ENCODE peak calls at places on chromosomes 6 and 20, in five cellular contexts. C, N, V, S and I are unnamed samples.

GRCh38 chr6:126440923-126441322 is 101.0 kb downstream of the CENPW start:
- DNase-seq in N (no peak), S (no peak), V (no peak), C (no peak), I (no peak)

GRCh38 chr6:108074057-108074358 is 533 bp downstream of the OSTM1 start:
- DNase-seq in C (peak), S (no peak), V (no peak), N (no peak), I (peak)

GRCh38 chr6:166515072-166515810 is 71.2 kb downstream of the RAMACL start:
- DNase-seq in V (no peak), C (peak), N (no peak), S (peak), I (no peak)

GRCh38 chr6:103893082-103893481 is 966.6 kb downstream of the HACE1 start:
- DNase-seq in V (no peak), C (no peak), N (no peak), S (no peak), I (no peak)

GRCh38 chr20:32521780-32522524 is 63.2 kb downstream of the NOL4L start:
- DNase-seq in N (peak), C (peak), S (peak), V (peak), I (peak)

GRCh38 chr6:5446362-5447075 is 185.2 kb downstream of the FARS2 start:
- DNase-seq in S (no peak), N (no peak), V (no peak), C (no peak), I (no peak)

GRCh38 chr6:25441658-25442276 is 162.6 kb downstream of the CARMIL1 start:
- DNase-seq in V (no peak), C (no peak), N (no peak), S (no peak), I (no peak)

GRCh38 chr6:161302949-161303348 is 29.1 kb upstream of the AGPAT4 start:
- DNase-seq in V (no peak), C (no peak), N (no peak), S (no peak), I (no peak)

GRCh38 chr6:98324406-98324930 is 509.9 kb upstream of the POU3F2 start:
- DNase-seq in N (no peak), V (no peak), S (no peak), C (no peak), I (no peak)

GRCh38 chr20:46803446-46804020 is 91.1 kb upstream of the EYA2 start:
- DNase-seq in S (no peak), C (no peak), N (no peak), V (no peak), I (no peak)

GRCh38 chr6:36135053-36135731 is 4.9 kb downstream of the MAPK13 start:
- DNase-seq in V (no peak), C (no peak), N (no peak), S (no peak), I (no peak)

GRCh38 chr6:133646021-133646682 is 242.8 kb upstream of the TCF21 start:
- DNase-seq in S (peak), V (no peak), C (peak), N (no peak), I (no peak)

GRCh38 chr20:18639501-18639979 is 51.7 kb downstream of the DTD1 start:
- DNase-seq in N (no peak), S (no peak), C (no peak), V (no peak), I (no peak)

GRCh38 chr20:62632575-62632974 is 9.7 kb upstream of the SLCO4A1 start:
- DNase-seq in V (no peak), S (no peak), N (no peak), C (no peak), I (no peak)

GRCh38 chr20:61754976-61755778 is 310.5 kb downstream of the TAF4 start:
- DNase-seq in N (no peak), S (no peak), C (no peak), V (no peak), I (no peak)

GRCh38 chr20:40416274-40416673 is 272.8 kb downstream of the MAFB start:
- DNase-seq in S (no peak), V (no peak), C (no peak), N (no peak), I (no peak)

GRCh38 chr20:38135641-38136420 is 29.2 kb downstream of the TGM2 start:
- DNase-seq in V (peak), N (no peak), C (no peak), S (no peak), I (no peak)

GRCh38 chr6:30876039-30876730 is 8.1 kb upstream of the DDR1 start:
- DNase-seq in N (no peak), C (no peak), V (peak), S (no peak), I (no peak)

GRCh38 chr20:60131375-60131774 is 173.2 kb downstream of the CDH26 start:
- DNase-seq in V (no peak), N (no peak), S (no peak), C (no peak), I (no peak)

GRCh38 chr6:70834520-70834919 is 122.3 kb downstream of the B3GAT2 start:
- DNase-seq in V (no peak), C (no peak), N (no peak), S (peak), I (no peak)

GRCh38 chr6:53566755-53567154 is 21.9 kb upstream of the GCLC start:
- DNase-seq in V (no peak), N (no peak), S (no peak), C (no peak), I (no peak)

GRCh38 chr6:140001851-140002301 is 627.4 kb upstream of the CITED2 start:
- DNase-seq in V (no peak), S (no peak), N (no peak), C (no peak), I (no peak)

GRCh38 chr6:11975353-11975977 is 36.6 kb upstream of the HIVEP1 start:
- DNase-seq in V (no peak), N (peak), C (no peak), S (no peak), I (no peak)